ENCODE peak calls at places on chromosomes 12 and 14, in four cellular contexts. H is NCI-H2029 treated with DMSO at 0.1 percent for 48 hours, C is T-cell, P is NCI-H748 treated with DMSO at 0.1 percent for 48 hours. L is an unnamed sample.

GRCh38 chr12:103470664-103471063 is 25.1 kb downstream of the C12orf42 start:
- DNase-seq in H (no peak), C (no peak), P (no peak), L (no peak)

GRCh38 chr12:130220361-130220760 is 58.1 kb downstream of the FZD10 start:
- DNase-seq in H (no peak), C (no peak), P (no peak), L (no peak)

GRCh38 chr12:109762673-109763191 is 49.1 kb downstream of the FAM222A start:
- DNase-seq in H (no peak), C (no peak), P (no peak), L (no peak)

GRCh38 chr14:104876251-104876699 is 11.2 kb downstream of the CEP170B start:
- DNase-seq in H (no peak), C (no peak), P (no peak), L (no peak)

GRCh38 chr14:51368721-51369163 is 128.7 kb downstream of the TMX1 start:
- DNase-seq in H (no peak), C (no peak), P (no peak), L (no peak)

GRCh38 chr12:28242129-28242887 is 52.1 kb downstream of the CCDC91 start:
- DNase-seq in H (no peak), C (no peak), P (no peak), L (no peak)

GRCh38 chr14:50383618-50384225 is 13.0 kb downstream of the CDKL1 start:
- DNase-seq in H (no peak), C (no peak), P (no peak), L (no peak)

GRCh38 chr12:109433618-109434017 is 43.5 kb downstream of the KCTD10 start:
- DNase-seq in H (no peak), C (no peak), P (no peak), L (no peak)

GRCh38 chr12:25495336-25496097 is 57.6 kb downstream of the LMNTD1 start:
- DNase-seq in H (no peak), C (no peak), P (no peak), L (no peak)

GRCh38 chr12:109519787-109520186 is 42.4 kb downstream of the UBE3B start:
- DNase-seq in H (no peak), C (no peak), P (no peak), L (no peak)

GRCh38 chr14:65574611-65575010 is 162.1 kb downstream of the FUT8 start:
- DNase-seq in H (no peak), C (no peak), P (no peak), L (no peak)

GRCh38 chr12:47023944-47024343 is 55.5 kb upstream of the PCED1B start:
- DNase-seq in H (no peak), C (no peak), P (no peak), L (no peak)

GRCh38 chr14:96888593-96888992 is 91.4 kb downstream of the VRK1 start:
- DNase-seq in H (no peak), C (no peak), P (no peak), L (no peak)

GRCh38 chr14:23079716-23080115 is 15.2 kb downstream of the ACIN1 start:
- DNase-seq in H (no peak), C (no peak), P (no peak), L (no peak)

GRCh38 chr12:39675263-39675662 is 55.7 kb upstream of the ABCD2 start:
- DNase-seq in H (no peak), C (no peak), P (no peak), L (no peak)

GRCh38 chr12:58414398-58414871 is 473.1 kb downstream of the ATP23 start:
- DNase-seq in H (no peak), C (no peak), P (no peak), L (no peak)

GRCh38 chr14:92615451-92615850 is 101.9 kb downstream of the RIN3 start:
- DNase-seq in H (no peak), C (peak; percentile 86), P (no peak), L (peak; percentile 75)

GRCh38 chr14:38056270-38056669 is 151.4 kb upstream of the SSTR1 start:
- DNase-seq in H (no peak), C (peak; percentile 11), P (no peak), L (no peak)

GRCh38 chr14:89373185-89373584 is 43.8 kb downstream of the FOXN3 start:
- DNase-seq in H (no peak), C (no peak), P (no peak), L (no peak)

GRCh38 chr14:29461131-29461530 is 466.5 kb downstream of the PRKD1 start:
- DNase-seq in H (no peak), C (no peak), P (no peak), L (no peak)